ENCODE peak calls at places on chromosomes 11 and 22, in five cellular contexts. One of them, this sample, is unnamed.

GRCh38 chr11:47538741-47539575 is 14.0 kb downstream of the CELF1 start:
- DNase-seq in OCI-LY7: no peak
- DNase-seq in gastrocnemius medialis: peak; percentile 8
- DNase-seq in cardiac muscle cell: no peak
- DNase-seq in CD4-positive, CD25-positive, alpha-beta regulatory T cell: no peak
- DNase-seq in this sample: no peak

GRCh38 chr11:16317712-16318111 is 38.6 kb downstream of the SOX6 start:
- DNase-seq in OCI-LY7: no peak
- DNase-seq in gastrocnemius medialis: no peak
- DNase-seq in cardiac muscle cell: no peak
- DNase-seq in CD4-positive, CD25-positive, alpha-beta regulatory T cell: no peak
- DNase-seq in this sample: no peak

GRCh38 chr11:34667810-34668582 is 47.1 kb downstream of the EHF start:
- DNase-seq in OCI-LY7: no peak
- DNase-seq in gastrocnemius medialis: no peak
- DNase-seq in cardiac muscle cell: no peak
- DNase-seq in CD4-positive, CD25-positive, alpha-beta regulatory T cell: no peak
- DNase-seq in this sample: no peak

GRCh38 chr11:62142043-62142375 is 18.2 kb downstream of the INCENP start:
- DNase-seq in OCI-LY7: no peak
- DNase-seq in gastrocnemius medialis: no peak
- DNase-seq in cardiac muscle cell: no peak
- DNase-seq in CD4-positive, CD25-positive, alpha-beta regulatory T cell: no peak
- DNase-seq in this sample: no peak

GRCh38 chr11:124801014-124801413 is 808 bp upstream of the MSANTD2 start:
- DNase-seq in OCI-LY7: no peak
- DNase-seq in gastrocnemius medialis: no peak
- DNase-seq in cardiac muscle cell: no peak
- DNase-seq in CD4-positive, CD25-positive, alpha-beta regulatory T cell: no peak
- DNase-seq in this sample: no peak

GRCh38 chr11:130179396-130180306 is 20.1 kb downstream of the ST14 start:
- DNase-seq in OCI-LY7: peak; percentile 76
- DNase-seq in gastrocnemius medialis: no peak
- DNase-seq in cardiac muscle cell: no peak
- DNase-seq in CD4-positive, CD25-positive, alpha-beta regulatory T cell: no peak
- DNase-seq in this sample: no peak

GRCh38 chr11:78991681-78992080 is 417.0 kb upstream of the NARS2 start:
- DNase-seq in OCI-LY7: no peak
- DNase-seq in gastrocnemius medialis: no peak
- DNase-seq in cardiac muscle cell: no peak
- DNase-seq in CD4-positive, CD25-positive, alpha-beta regulatory T cell: no peak
- DNase-seq in this sample: no peak

GRCh38 chr22:22877523-22878210 is 9.9 kb upstream of the IGLL5 start:
- DNase-seq in OCI-LY7: peak; percentile 75
- DNase-seq in gastrocnemius medialis: no peak
- DNase-seq in cardiac muscle cell: no peak
- DNase-seq in CD4-positive, CD25-positive, alpha-beta regulatory T cell: peak; percentile 71
- DNase-seq in this sample: no peak

GRCh38 chr11:126104420-126104819 is 41.8 kb upstream of the CDON start:
- DNase-seq in OCI-LY7: no peak
- DNase-seq in gastrocnemius medialis: no peak
- DNase-seq in cardiac muscle cell: peak; percentile 56
- DNase-seq in CD4-positive, CD25-positive, alpha-beta regulatory T cell: no peak
- DNase-seq in this sample: no peak

GRCh38 chr22:39556970-39557811 is 13.4 kb upstream of the CACNA1I start:
- DNase-seq in OCI-LY7: no peak
- DNase-seq in gastrocnemius medialis: no peak
- DNase-seq in cardiac muscle cell: peak; percentile 56
- DNase-seq in CD4-positive, CD25-positive, alpha-beta regulatory T cell: peak; percentile 36
- DNase-seq in this sample: no peak

GRCh38 chr11:10659339-10660216 is 34.0 kb downstream of the IRAG1 start:
- DNase-seq in OCI-LY7: no peak
- DNase-seq in gastrocnemius medialis: peak; percentile 81
- DNase-seq in cardiac muscle cell: no peak
- DNase-seq in CD4-positive, CD25-positive, alpha-beta regulatory T cell: no peak
- DNase-seq in this sample: peak; percentile 61

GRCh38 chr22:19799322-19800190 is 39.0 kb downstream of the TBX1 start:
- DNase-seq in OCI-LY7: no peak
- DNase-seq in gastrocnemius medialis: peak; percentile 80
- DNase-seq in cardiac muscle cell: no peak
- DNase-seq in CD4-positive, CD25-positive, alpha-beta regulatory T cell: no peak
- DNase-seq in this sample: peak; percentile 25

GRCh38 chr11:37916331-37916730 is 1318.3 kb upstream of the RAG2 start:
- DNase-seq in OCI-LY7: no peak
- DNase-seq in gastrocnemius medialis: no peak
- DNase-seq in cardiac muscle cell: no peak
- DNase-seq in CD4-positive, CD25-positive, alpha-beta regulatory T cell: no peak
- DNase-seq in this sample: no peak

GRCh38 chr11:63985812-63986155 is 454 bp upstream of the OTUB1 start:
- DNase-seq in OCI-LY7: peak; percentile 68
- DNase-seq in gastrocnemius medialis: no peak
- DNase-seq in cardiac muscle cell: no peak
- DNase-seq in CD4-positive, CD25-positive, alpha-beta regulatory T cell: peak; percentile 72
- DNase-seq in this sample: no peak

GRCh38 chr11:132792341-132793140 is 739.8 kb downstream of the OPCML start:
- DNase-seq in OCI-LY7: no peak
- DNase-seq in gastrocnemius medialis: no peak
- DNase-seq in cardiac muscle cell: peak; percentile 62
- DNase-seq in CD4-positive, CD25-positive, alpha-beta regulatory T cell: no peak
- DNase-seq in this sample: no peak

GRCh38 chr22:20171288-20172037 is 20.6 kb upstream of the CCDC188 start:
- DNase-seq in OCI-LY7: no peak
- DNase-seq in gastrocnemius medialis: no peak
- DNase-seq in cardiac muscle cell: no peak
- DNase-seq in CD4-positive, CD25-positive, alpha-beta regulatory T cell: no peak
- DNase-seq in this sample: no peak

GRCh38 chr11:116096596-116096995 is 592.4 kb upstream of the CADM1 start:
- DNase-seq in OCI-LY7: no peak
- DNase-seq in gastrocnemius medialis: no peak
- DNase-seq in cardiac muscle cell: no peak
- DNase-seq in CD4-positive, CD25-positive, alpha-beta regulatory T cell: no peak
- DNase-seq in this sample: no peak

GRCh38 chr11:129368889-129369672 is 6.6 kb upstream of the BARX2 start:
- DNase-seq in OCI-LY7: no peak
- DNase-seq in gastrocnemius medialis: no peak
- DNase-seq in cardiac muscle cell: peak; percentile 54
- DNase-seq in CD4-positive, CD25-positive, alpha-beta regulatory T cell: no peak
- DNase-seq in this sample: no peak

GRCh38 chr11:10303558-10304363 is 1.1 kb upstream of the ADM start:
- DNase-seq in OCI-LY7: no peak
- DNase-seq in gastrocnemius medialis: peak; percentile 60
- DNase-seq in cardiac muscle cell: peak; percentile 24
- DNase-seq in CD4-positive, CD25-positive, alpha-beta regulatory T cell: peak; percentile 34
- DNase-seq in this sample: no peak

GRCh38 chr11:74870485-74870884 is 78.4 kb downstream of the XRRA1 start:
- DNase-seq in OCI-LY7: peak; percentile 63
- DNase-seq in gastrocnemius medialis: no peak
- DNase-seq in cardiac muscle cell: no peak
- DNase-seq in CD4-positive, CD25-positive, alpha-beta regulatory T cell: peak; percentile 10
- DNase-seq in this sample: no peak

GRCh38 chr11:20474176-20474950 is 86.8 kb downstream of the PRMT3 start:
- DNase-seq in OCI-LY7: no peak
- DNase-seq in gastrocnemius medialis: no peak
- DNase-seq in cardiac muscle cell: peak; percentile 20
- DNase-seq in CD4-positive, CD25-positive, alpha-beta regulatory T cell: no peak
- DNase-seq in this sample: no peak

GRCh38 chr11:30314625-30315024 is 8.3 kb upstream of the ARL14EP start:
- DNase-seq in OCI-LY7: no peak
- DNase-seq in gastrocnemius medialis: no peak
- DNase-seq in cardiac muscle cell: no peak
- DNase-seq in CD4-positive, CD25-positive, alpha-beta regulatory T cell: no peak
- DNase-seq in this sample: no peak

GRCh38 chr11:134950692-134951304 is 538.8 kb upstream of the B3GAT1 start:
- DNase-seq in OCI-LY7: no peak
- DNase-seq in gastrocnemius medialis: no peak
- DNase-seq in cardiac muscle cell: no peak
- DNase-seq in CD4-positive, CD25-positive, alpha-beta regulatory T cell: no peak
- DNase-seq in this sample: no peak

GRCh38 chr11:3855808-3856491 is 486 bp downstream of the STIM1 start:
- DNase-seq in OCI-LY7: peak; percentile 65
- DNase-seq in gastrocnemius medialis: peak; percentile 88
- DNase-seq in cardiac muscle cell: peak; percentile 51
- DNase-seq in CD4-positive, CD25-positive, alpha-beta regulatory T cell: peak; percentile 48
- DNase-seq in this sample: no peak

DNA sequence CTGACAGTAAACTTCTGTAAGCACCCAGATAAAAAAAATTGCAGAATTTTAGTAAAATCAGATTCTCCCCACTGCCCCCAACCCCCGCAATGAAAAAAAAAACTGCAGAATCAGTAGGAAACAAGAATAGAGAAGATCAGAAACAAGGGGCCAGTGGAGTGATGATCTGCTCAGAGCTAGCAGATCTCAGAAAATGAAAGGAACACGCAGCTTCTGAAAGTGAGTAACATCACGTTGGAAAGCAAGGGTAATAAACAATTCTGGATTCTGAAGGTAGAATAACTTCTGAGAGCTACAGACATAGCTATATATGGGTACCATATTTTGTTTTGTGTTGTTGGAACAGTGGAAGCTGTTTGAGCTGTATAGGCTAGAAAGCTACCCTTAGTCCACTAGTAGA is 23.2 kb downstream of the ACAT1 start:
- DNase-seq in OCI-LY7: no peak
- DNase-seq in gastrocnemius medialis: no peak
- DNase-seq in cardiac muscle cell: no peak
- DNase-seq in CD4-positive, CD25-positive, alpha-beta regulatory T cell: no peak
- DNase-seq in this sample: no peak
- H3K36me3 ChIP-seq in OCI-LY7: peaks cover 97% of the 10 kb centered on the region
- H3K36me3 ChIP-seq in gastrocnemius medialis: peaks cover 100% of the 10 kb centered on the region
- H3K36me3 ChIP-seq in cardiac muscle cell: peaks cover 30% of the 10 kb centered on the region
- H3K36me3 ChIP-seq in CD4-positive, CD25-positive, alpha-beta regulatory T cell: peaks cover 86% of the 10 kb centered on the region
- H3K36me3 ChIP-seq in this sample: peaks cover 64% of the 10 kb centered on the region

GRCh38 chr22:16801088-16801487 is 24.1 kb downstream of the XKR3 start:
- DNase-seq in OCI-LY7: no peak
- DNase-seq in gastrocnemius medialis: no peak
- DNase-seq in cardiac muscle cell: no peak
- DNase-seq in CD4-positive, CD25-positive, alpha-beta regulatory T cell: no peak
- DNase-seq in this sample: no peak

GRCh38 chr22:16800358-16800757 is 24.9 kb downstream of the XKR3 start:
- DNase-seq in OCI-LY7: no peak
- DNase-seq in gastrocnemius medialis: no peak
- DNase-seq in cardiac muscle cell: no peak
- DNase-seq in CD4-positive, CD25-positive, alpha-beta regulatory T cell: no peak
- DNase-seq in this sample: no peak

GRCh38 chr22:16803255-16803917 is 21.8 kb downstream of the XKR3 start:
- DNase-seq in OCI-LY7: no peak
- DNase-seq in gastrocnemius medialis: no peak
- DNase-seq in cardiac muscle cell: no peak
- DNase-seq in CD4-positive, CD25-positive, alpha-beta regulatory T cell: no peak
- DNase-seq in this sample: no peak

GRCh38 chr22:16804882-16805281 is 20.3 kb downstream of the XKR3 start:
- DNase-seq in OCI-LY7: peak; percentile 31
- DNase-seq in gastrocnemius medialis: no peak
- DNase-seq in cardiac muscle cell: no peak
- DNase-seq in CD4-positive, CD25-positive, alpha-beta regulatory T cell: no peak
- DNase-seq in this sample: no peak

GRCh38 chr22:16801571-16801970 is 23.6 kb downstream of the XKR3 start:
- DNase-seq in OCI-LY7: no peak
- DNase-seq in gastrocnemius medialis: no peak
- DNase-seq in cardiac muscle cell: no peak
- DNase-seq in CD4-positive, CD25-positive, alpha-beta regulatory T cell: no peak
- DNase-seq in this sample: no peak
- H3K9me3 ChIP-seq in OCI-LY7: no peaks in the 10 kb centered on the region
- H3K9me3 ChIP-seq in gastrocnemius medialis: no peaks in the 10 kb centered on the region
- H3K9me3 ChIP-seq in cardiac muscle cell: no peaks in the 10 kb centered on the region
- H3K9me3 ChIP-seq in CD4-positive, CD25-positive, alpha-beta regulatory T cell: no peaks in the 10 kb centered on the region
- H3K9me3 ChIP-seq in this sample: no peaks in the 10 kb centered on the region

GRCh38 chr22:41043727-41044126 is 48.7 kb upstream of the EP300 start:
- DNase-seq in OCI-LY7: no peak
- DNase-seq in gastrocnemius medialis: no peak
- DNase-seq in cardiac muscle cell: no peak
- DNase-seq in CD4-positive, CD25-positive, alpha-beta regulatory T cell: no peak
- DNase-seq in this sample: no peak

GRCh38 chr22:41038732-41039131 is 53.7 kb upstream of the EP300 start:
- DNase-seq in OCI-LY7: no peak
- DNase-seq in gastrocnemius medialis: no peak
- DNase-seq in cardiac muscle cell: no peak
- DNase-seq in CD4-positive, CD25-positive, alpha-beta regulatory T cell: no peak
- DNase-seq in this sample: no peak

GRCh38 chr22:41041532-41041931 is 50.9 kb upstream of the EP300 start:
- DNase-seq in OCI-LY7: no peak
- DNase-seq in gastrocnemius medialis: no peak
- DNase-seq in cardiac muscle cell: no peak
- DNase-seq in CD4-positive, CD25-positive, alpha-beta regulatory T cell: no peak
- DNase-seq in this sample: no peak

GRCh38 chr22:41036924-41037323 is 55.5 kb upstream of the EP300 start:
- DNase-seq in OCI-LY7: no peak
- DNase-seq in gastrocnemius medialis: no peak
- DNase-seq in cardiac muscle cell: no peak
- DNase-seq in CD4-positive, CD25-positive, alpha-beta regulatory T cell: no peak
- DNase-seq in this sample: no peak

DNA sequence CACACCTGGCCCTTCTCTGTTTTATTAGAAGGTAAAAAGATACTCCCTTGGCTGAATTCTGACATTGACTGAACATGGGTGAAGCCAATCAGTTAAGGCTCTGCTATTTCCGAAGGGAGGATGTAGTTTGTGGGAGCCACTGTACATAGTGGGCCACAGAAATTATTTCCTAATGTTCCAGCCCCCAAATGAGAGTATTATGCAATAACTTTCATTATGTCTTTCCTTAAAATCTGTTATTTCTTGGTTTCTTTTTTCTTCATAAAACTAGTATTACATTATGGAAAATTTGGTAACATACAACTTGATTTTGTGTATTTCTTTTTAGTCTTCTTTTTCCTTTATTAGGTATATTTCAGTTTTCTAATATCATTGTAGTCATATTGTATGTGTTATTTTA is 51.9 kb upstream of the EP300 start:
- DNase-seq in OCI-LY7: no peak
- DNase-seq in gastrocnemius medialis: no peak
- DNase-seq in cardiac muscle cell: no peak
- DNase-seq in CD4-positive, CD25-positive, alpha-beta regulatory T cell: no peak
- DNase-seq in this sample: no peak
- H3K36me3 ChIP-seq in OCI-LY7: no peaks in the 10 kb centered on the region
- H3K36me3 ChIP-seq in gastrocnemius medialis: no peaks in the 10 kb centered on the region
- H3K36me3 ChIP-seq in cardiac muscle cell: no peaks in the 10 kb centered on the region
- H3K36me3 ChIP-seq in CD4-positive, CD25-positive, alpha-beta regulatory T cell: no peaks in the 10 kb centered on the region
- H3K36me3 ChIP-seq in this sample: no peaks in the 10 kb centered on the region

DNA sequence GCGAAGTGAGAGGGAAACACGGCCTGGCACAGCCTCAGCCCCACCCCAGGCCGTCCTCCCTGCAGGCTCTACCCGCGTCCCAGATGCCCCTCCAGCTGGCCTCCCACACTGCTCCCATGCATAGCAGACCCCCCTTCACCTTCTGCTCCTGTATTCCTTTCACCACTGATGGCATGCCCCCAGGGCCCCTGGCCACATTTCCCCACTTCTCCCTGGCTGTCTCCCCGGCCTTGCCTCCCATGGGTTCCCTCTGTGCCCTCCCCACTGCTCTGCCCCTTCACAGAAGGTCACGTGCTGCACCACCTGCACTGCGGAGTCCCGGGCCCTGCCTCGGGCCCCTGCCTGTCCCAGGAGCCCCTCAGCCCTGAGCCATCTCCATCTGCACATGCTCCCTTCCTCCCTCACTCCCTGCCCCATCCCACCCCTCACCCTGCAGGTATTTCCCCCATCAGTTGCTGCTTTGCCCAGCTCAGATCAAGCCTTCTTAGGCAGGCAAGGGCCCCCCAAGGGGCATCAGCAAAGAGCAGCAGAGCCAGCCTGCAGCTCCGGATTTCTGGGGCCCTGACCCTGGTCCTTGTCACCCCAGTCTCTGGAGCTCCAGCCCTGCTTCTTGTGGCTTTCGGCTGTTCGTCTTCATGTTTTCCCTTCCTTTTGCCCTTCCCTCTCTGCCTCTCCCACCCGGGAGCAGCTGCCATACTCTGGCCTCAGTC is 46.4 kb downstream of the GAB4 start:
- DNase-seq in OCI-LY7: no peak
- DNase-seq in gastrocnemius medialis: no peak
- DNase-seq in cardiac muscle cell: no peak
- DNase-seq in CD4-positive, CD25-positive, alpha-beta regulatory T cell: no peak
- DNase-seq in this sample: no peak
- H3K9me3 ChIP-seq in OCI-LY7: no peaks in the 10 kb centered on the region
- H3K9me3 ChIP-seq in gastrocnemius medialis: no peaks in the 10 kb centered on the region
- H3K9me3 ChIP-seq in cardiac muscle cell: no peaks in the 10 kb centered on the region
- H3K9me3 ChIP-seq in CD4-positive, CD25-positive, alpha-beta regulatory T cell: no peaks in the 10 kb centered on the region
- H3K9me3 ChIP-seq in this sample: no peaks in the 10 kb centered on the region